ENCODE peak calls at places on chromosomes 16 and 17, in seven cellular contexts. One of them, this sample, is unnamed.

GRCh38 chr16:85253127-85253941 is 141.1 kb upstream of the CIBAR2 start:
- DNase-seq in fibroblast of villous mesenchyme: peak
- DNase-seq in LoVo: peak
- DNase-seq in effector memory CD4-positive, alpha-beta T cell: peak
- DNase-seq in transverse colon: peak
- DNase-seq in activated CD4-positive, alpha-beta T cell treated with anti-CD3 and anti-CD28 coated beads, Interleukin-2, amount 10 ng/mL, durations not matched to agents 7 days and 5 days: peak
- DNase-seq in stimulated activated CD4-positive, alpha-beta T cell treated with anti-CD3 and anti-CD28 coated beads, Interleukin-2, amount 100 ng/mL, for 48 hours: peak
- DNase-seq in this sample: no peak

GRCh38 chr16:47309581-47310312 is 151.1 kb downstream of the ITFG1 start:
- DNase-seq in stimulated activated CD4-positive, alpha-beta T cell treated with anti-CD3 and anti-CD28 coated beads, Interleukin-2, amount 100 ng/mL, for 48 hours: no peak
- DNase-seq in fibroblast of villous mesenchyme: peak
- DNase-seq in activated CD4-positive, alpha-beta T cell treated with anti-CD3 and anti-CD28 coated beads, Interleukin-2, amount 10 ng/mL, durations not matched to agents 7 days and 5 days: no peak
- DNase-seq in transverse colon: no peak
- DNase-seq in effector memory CD4-positive, alpha-beta T cell: no peak
- DNase-seq in LoVo: no peak
- DNase-seq in this sample: no peak

GRCh38 chr17:82215095-82215971 is 2.7 kb upstream of the CCDC57 start:
- DNase-seq in fibroblast of villous mesenchyme: no peak
- DNase-seq in effector memory CD4-positive, alpha-beta T cell: no peak
- DNase-seq in transverse colon: no peak
- DNase-seq in LoVo: no peak
- DNase-seq in stimulated activated CD4-positive, alpha-beta T cell treated with anti-CD3 and anti-CD28 coated beads, Interleukin-2, amount 100 ng/mL, for 48 hours: no peak
- DNase-seq in activated CD4-positive, alpha-beta T cell treated with anti-CD3 and anti-CD28 coated beads, Interleukin-2, amount 10 ng/mL, durations not matched to agents 7 days and 5 days: no peak
- DNase-seq in this sample: no peak

GRCh38 chr17:73249700-73250099 is 12.0 kb downstream of the CPSF4L start:
- DNase-seq in activated CD4-positive, alpha-beta T cell treated with anti-CD3 and anti-CD28 coated beads, Interleukin-2, amount 10 ng/mL, durations not matched to agents 7 days and 5 days: no peak
- DNase-seq in fibroblast of villous mesenchyme: no peak
- DNase-seq in transverse colon: no peak
- DNase-seq in LoVo: no peak
- DNase-seq in effector memory CD4-positive, alpha-beta T cell: no peak
- DNase-seq in stimulated activated CD4-positive, alpha-beta T cell treated with anti-CD3 and anti-CD28 coated beads, Interleukin-2, amount 100 ng/mL, for 48 hours: no peak
- DNase-seq in this sample: no peak

GRCh38 chr17:61583242-61583641 is 7.8 kb downstream of the NACA2 start:
- DNase-seq in transverse colon: no peak
- DNase-seq in effector memory CD4-positive, alpha-beta T cell: no peak
- DNase-seq in activated CD4-positive, alpha-beta T cell treated with anti-CD3 and anti-CD28 coated beads, Interleukin-2, amount 10 ng/mL, durations not matched to agents 7 days and 5 days: no peak
- DNase-seq in fibroblast of villous mesenchyme: peak
- DNase-seq in LoVo: peak
- DNase-seq in stimulated activated CD4-positive, alpha-beta T cell treated with anti-CD3 and anti-CD28 coated beads, Interleukin-2, amount 100 ng/mL, for 48 hours: no peak
- DNase-seq in this sample: no peak

GRCh38 chr16:84194018-84194417 is 3.1 kb downstream of the ADAD2 start:
- DNase-seq in LoVo: no peak
- DNase-seq in activated CD4-positive, alpha-beta T cell treated with anti-CD3 and anti-CD28 coated beads, Interleukin-2, amount 10 ng/mL, durations not matched to agents 7 days and 5 days: no peak
- DNase-seq in fibroblast of villous mesenchyme: no peak
- DNase-seq in transverse colon: no peak
- DNase-seq in stimulated activated CD4-positive, alpha-beta T cell treated with anti-CD3 and anti-CD28 coated beads, Interleukin-2, amount 100 ng/mL, for 48 hours: no peak
- DNase-seq in effector memory CD4-positive, alpha-beta T cell: no peak
- DNase-seq in this sample: no peak

GRCh38 chr17:9859781-9860180 is 34.1 kb downstream of the GLP2R start:
- DNase-seq in LoVo: no peak
- DNase-seq in effector memory CD4-positive, alpha-beta T cell: no peak
- DNase-seq in activated CD4-positive, alpha-beta T cell treated with anti-CD3 and anti-CD28 coated beads, Interleukin-2, amount 10 ng/mL, durations not matched to agents 7 days and 5 days: no peak
- DNase-seq in fibroblast of villous mesenchyme: no peak
- DNase-seq in transverse colon: no peak
- DNase-seq in stimulated activated CD4-positive, alpha-beta T cell treated with anti-CD3 and anti-CD28 coated beads, Interleukin-2, amount 100 ng/mL, for 48 hours: no peak
- DNase-seq in this sample: no peak

GRCh38 chr16:8859913-8860881 is 8.6 kb downstream of the CARHSP1 start:
- DNase-seq in activated CD4-positive, alpha-beta T cell treated with anti-CD3 and anti-CD28 coated beads, Interleukin-2, amount 10 ng/mL, durations not matched to agents 7 days and 5 days: no peak
- DNase-seq in effector memory CD4-positive, alpha-beta T cell: no peak
- DNase-seq in transverse colon: peak
- DNase-seq in stimulated activated CD4-positive, alpha-beta T cell treated with anti-CD3 and anti-CD28 coated beads, Interleukin-2, amount 100 ng/mL, for 48 hours: no peak
- DNase-seq in fibroblast of villous mesenchyme: peak
- DNase-seq in LoVo: no peak
- DNase-seq in this sample: no peak

GRCh38 chr17:73985466-73986015 is 217.9 kb upstream of the RPL38 start:
- DNase-seq in fibroblast of villous mesenchyme: no peak
- DNase-seq in LoVo: no peak
- DNase-seq in activated CD4-positive, alpha-beta T cell treated with anti-CD3 and anti-CD28 coated beads, Interleukin-2, amount 10 ng/mL, durations not matched to agents 7 days and 5 days: no peak
- DNase-seq in effector memory CD4-positive, alpha-beta T cell: no peak
- DNase-seq in transverse colon: no peak
- DNase-seq in stimulated activated CD4-positive, alpha-beta T cell treated with anti-CD3 and anti-CD28 coated beads, Interleukin-2, amount 100 ng/mL, for 48 hours: no peak
- DNase-seq in this sample: no peak

GRCh38 chr16:12559714-12560113 is 244.0 kb downstream of the CPPED1 start:
- DNase-seq in fibroblast of villous mesenchyme: no peak
- DNase-seq in transverse colon: no peak
- DNase-seq in effector memory CD4-positive, alpha-beta T cell: no peak
- DNase-seq in activated CD4-positive, alpha-beta T cell treated with anti-CD3 and anti-CD28 coated beads, Interleukin-2, amount 10 ng/mL, durations not matched to agents 7 days and 5 days: no peak
- DNase-seq in stimulated activated CD4-positive, alpha-beta T cell treated with anti-CD3 and anti-CD28 coated beads, Interleukin-2, amount 100 ng/mL, for 48 hours: no peak
- DNase-seq in LoVo: no peak
- DNase-seq in this sample: no peak